ENCODE peak calls at places on chromosomes 6 and 20, in eight cellular contexts. D, M, V, I, W, C, E and F are unnamed samples.

GRCh38 chr6:45555981-45556771 is 178.4 kb upstream of the SUPT3H start:
- DNase-seq in D (no peak), M (peak), V (peak), I (no peak), W (no peak), C (no peak), E (no peak), F (no peak)

GRCh38 chr6:167678102-167679101 is 148.3 kb upstream of the AFDN start:
- DNase-seq in D (peak), M (peak), V (no peak), I (peak), W (no peak), C (no peak), E (no peak), F (peak)

GRCh38 chr6:158415666-158416065 is 103.4 kb downstream of the TULP4 start:
- DNase-seq in D (no peak), M (no peak), V (no peak), I (no peak), W (no peak), C (no peak), E (no peak), F (no peak)

GRCh38 chr6:34743625-34744293 is 13.5 kb upstream of the SNRPC start:
- DNase-seq in D (no peak), M (no peak), V (no peak), I (no peak), W (no peak), C (no peak), E (no peak), F (no peak)

GRCh38 chr6:105780146-105780860 is 305.8 kb upstream of the PRDM1 start:
- DNase-seq in D (no peak), M (no peak), V (peak), I (no peak), W (no peak), C (no peak), E (peak), F (no peak)

GRCh38 chr6:169587992-169588391 is 113.8 kb downstream of the WDR27 start:
- DNase-seq in D (no peak), M (no peak), V (peak), I (no peak), W (no peak), C (no peak), E (no peak), F (no peak)

GRCh38 chr6:87588756-87589407 is 905 bp downstream of the RARS2 start:
- DNase-seq in D (no peak), M (no peak), V (no peak), I (no peak), W (no peak), C (no peak), E (no peak), F (no peak)

GRCh38 chr6:14638932-14639875 is 521.6 kb downstream of the CD83 start:
- DNase-seq in D (peak), M (peak), V (peak), I (no peak), W (no peak), C (no peak), E (no peak), F (peak)

GRCh38 chr20:18019068-18019467 is 38.6 kb downstream of the OVOL2 start:
- DNase-seq in D (no peak), M (peak), V (peak), I (peak), W (no peak), C (peak), E (no peak), F (no peak)

GRCh38 chr6:43869091-43869710 is 99.2 kb downstream of the VEGFA start:
- DNase-seq in D (no peak), M (no peak), V (no peak), I (no peak), W (no peak), C (no peak), E (no peak), F (no peak)

GRCh38 chr6:167825759-167826229 is 917 bp upstream of the AFDN start:
- DNase-seq in D (peak), M (no peak), V (no peak), I (peak), W (peak), C (peak), E (peak), F (peak)

GRCh38 chr20:22371843-22372242 is 212.5 kb downstream of the FOXA2 start:
- DNase-seq in D (no peak), M (no peak), V (no peak), I (no peak), W (no peak), C (no peak), E (peak), F (no peak)

GRCh38 chr20:61497029-61497627 is 245.1 kb downstream of the CDH4 start:
- DNase-seq in D (no peak), M (no peak), V (no peak), I (no peak), W (no peak), C (no peak), E (no peak), F (no peak)

GRCh38 chr6:53179961-53180651 is 31.5 kb upstream of the GCM1 start:
- DNase-seq in D (peak), M (no peak), V (peak), I (no peak), W (no peak), C (no peak), E (peak), F (peak)

GRCh38 chr20:53839423-53840176 is 230.8 kb downstream of the BCAS1 start:
- DNase-seq in D (peak), M (peak), V (no peak), I (peak), W (no peak), C (no peak), E (no peak), F (peak)

GRCh38 chr6:137259349-137259748 is 40.2 kb upstream of the IFNGR1 start:
- DNase-seq in D (no peak), M (no peak), V (peak), I (no peak), W (no peak), C (no peak), E (no peak), F (no peak)

GRCh38 chr6:2244261-2245102 is 923 bp downstream of the GMDS start:
- DNase-seq in D (no peak), M (no peak), V (no peak), I (no peak), W (no peak), C (peak), E (no peak), F (no peak)

GRCh38 chr20:36085686-36086267 is 68.8 kb upstream of the EPB41L1 start:
- DNase-seq in D (no peak), M (no peak), V (peak), I (no peak), W (peak), C (peak), E (no peak), F (no peak)